ENCODE peak calls at places on chromosomes 6 and 20, in five cellular contexts. L, D, G, N and Z are unnamed samples.

GRCh38 chr6:142187209-142187608 is 40.1 kb downstream of the VTA1 start:
- DNase-seq in L (no peak), D (no peak), G (no peak), N (no peak), Z (peak)

GRCh38 chr20:41524980-41525613 is 93.1 kb downstream of the CHD6 start:
- DNase-seq in L (no peak), D (no peak), G (no peak), N (no peak), Z (peak)

GRCh38 chr6:21666200-21666671 is 72.7 kb downstream of the SOX4 start:
- DNase-seq in L (no peak), D (peak), G (no peak), N (no peak), Z (no peak)

GRCh38 chr6:157860505-157860991 is 37.5 kb downstream of the SNX9 start:
- DNase-seq in L (no peak), D (no peak), G (no peak), N (no peak), Z (no peak)

GRCh38 chr6:50264995-50265571 is 215.4 kb upstream of the DEFB112 start:
- DNase-seq in L (no peak), D (peak), G (no peak), N (no peak), Z (no peak)

GRCh38 chr6:130927305-130927704 is 100.1 kb downstream of the SMLR1 start:
- DNase-seq in L (no peak), D (no peak), G (no peak), N (no peak), Z (no peak)

GRCh38 chr6:110528051-110528929 is 51.9 kb upstream of the SLC22A16 start:
- DNase-seq in L (no peak), D (peak), G (peak), N (no peak), Z (peak)

GRCh38 chr6:169763881-169764280 is 12.5 kb downstream of the ERMARD start:
- DNase-seq in L (no peak), D (no peak), G (no peak), N (no peak), Z (no peak)

GRCh38 chr6:6834356-6835342 is 246.1 kb downstream of the LY86 start:
- DNase-seq in L (no peak), D (no peak), G (no peak), N (no peak), Z (no peak)

GRCh38 chr6:40611912-40612311 is 24.7 kb upstream of the LRFN2 start:
- DNase-seq in L (no peak), D (no peak), G (no peak), N (no peak), Z (no peak)

GRCh38 chr6:80438728-80439127 is 332.3 kb downstream of the BCKDHB start:
- DNase-seq in L (no peak), D (no peak), G (peak), N (no peak), Z (peak)

GRCh38 chr20:21862958-21863357 is 157.5 kb downstream of the PAX1 start:
- DNase-seq in L (no peak), D (no peak), G (no peak), N (no peak), Z (no peak)

GRCh38 chr6:13251242-13251641 is 77.1 kb downstream of the TBC1D7 start:
- DNase-seq in L (no peak), D (peak), G (no peak), N (no peak), Z (no peak)

GRCh38 chr6:108621117-108621516 is 60.4 kb downstream of the FOXO3 start:
- DNase-seq in L (no peak), D (peak), G (peak), N (no peak), Z (peak)

GRCh38 chr6:165746331-165746730 is 83.3 kb upstream of the PDE10A start:
- DNase-seq in L (no peak), D (no peak), G (no peak), N (no peak), Z (no peak)

GRCh38 chr6:46815130-46815529 is 21.9 kb downstream of the MEP1A start:
- DNase-seq in L (no peak), D (no peak), G (no peak), N (no peak), Z (no peak)

GRCh38 chr6:134035823-134036296 is 16.6 kb downstream of the SLC2A12 start:
- DNase-seq in L (no peak), D (no peak), G (no peak), N (no peak), Z (peak)

GRCh38 chr20:24718696-24719095 is 230.4 kb upstream of the CST7 start:
- DNase-seq in L (no peak), D (peak), G (no peak), N (no peak), Z (no peak)

GRCh38 chr20:63554361-63555278 is 661 bp downstream of the FNDC11 start:
- DNase-seq in L (no peak), D (peak), G (no peak), N (no peak), Z (no peak)

GRCh38 chr20:63552481-63553249 is 1.3 kb upstream of the FNDC11 start:
- DNase-seq in L (peak), D (peak), G (no peak), N (peak), Z (no peak)

GRCh38 chr20:63555661-63556381 is 1.9 kb downstream of the FNDC11 start:
- DNase-seq in L (no peak), D (no peak), G (no peak), N (no peak), Z (no peak)

GRCh38 chr20:63553251-63553932 is 567 bp upstream of the FNDC11 start:
- DNase-seq in L (peak), D (peak), G (no peak), N (peak), Z (peak)

GRCh38 chr20:63553933-63554290 is at the start of gene FNDC11:
- DNase-seq in L (peak), D (peak), G (no peak), N (peak), Z (no peak)
- H3K4me3 ChIP-seq in L (peak), D (peak), G (peak), N (peak), Z (peak)

GRCh38 chr20:51800769-51801219 is 1.5 kb downstream of the SALL4 start:
- DNase-seq in L (no peak), D (peak), G (no peak), N (no peak), Z (no peak)

GRCh38 chr20:51799586-51799985 is 2.7 kb downstream of the SALL4 start:
- DNase-seq in L (no peak), D (no peak), G (no peak), N (no peak), Z (no peak)

GRCh38 chr20:51801220-51801991 is 915 bp downstream of the SALL4 start:
- DNase-seq in L (no peak), D (peak), G (no peak), N (no peak), Z (no peak)

GRCh38 chr20:51802170-51802745 is at the start of gene SALL4:
- DNase-seq in L (no peak), D (peak), G (no peak), N (no peak), Z (no peak)

DNA sequence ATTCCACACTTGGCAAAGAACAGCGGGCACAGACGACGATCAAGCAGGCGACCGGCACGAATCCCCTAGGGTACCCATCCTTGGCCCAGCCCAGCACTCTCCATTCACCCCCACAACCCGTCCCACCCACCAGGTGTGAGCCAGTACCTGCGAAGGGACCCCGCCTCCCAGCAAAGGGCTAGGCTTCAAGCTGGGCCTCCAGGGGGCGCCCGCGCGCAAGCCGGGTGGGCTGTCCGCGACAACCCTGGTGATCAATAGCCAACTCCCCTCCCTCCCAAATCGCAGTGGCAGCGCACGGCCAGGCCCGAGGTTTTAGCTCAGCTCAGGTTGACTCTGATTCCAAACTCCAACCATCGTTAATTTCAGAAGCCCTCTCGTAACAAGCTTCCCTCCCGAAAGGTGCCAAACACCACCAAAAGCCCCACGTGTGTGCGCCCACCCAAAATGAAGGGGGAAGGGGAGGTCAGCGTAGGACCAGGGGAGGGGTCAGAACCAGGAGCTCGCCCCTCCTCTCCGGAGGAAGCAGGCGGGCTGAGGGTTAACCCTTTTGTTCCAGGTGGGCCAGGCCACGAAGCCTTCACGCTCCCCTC is 2.1 kb downstream of the SALL4 start:
- DNase-seq in L (peak), D (peak), G (no peak), N (peak), Z (no peak)
- H3K4me3 ChIP-seq in L (no peak), D (peak), G (peak), N (peak), Z (peak)

GRCh38 chr6:135219346-135219745 is 38.2 kb downstream of the MYB start:
- DNase-seq in L (no peak), D (no peak), G (no peak), N (no peak), Z (no peak)

GRCh38 chr6:135221505-135221904 is 40.4 kb downstream of the MYB start:
- DNase-seq in L (no peak), D (no peak), G (no peak), N (no peak), Z (no peak)

GRCh38 chr6:135222623-135223022 is 41.5 kb downstream of the MYB start:
- DNase-seq in L (no peak), D (no peak), G (no peak), N (no peak), Z (no peak)

GRCh38 chr6:135224037-135224647 is 43.0 kb downstream of the MYB start:
- DNase-seq in L (no peak), D (no peak), G (no peak), N (no peak), Z (no peak)

GRCh38 chr6:135221042-135221441 is 39.9 kb downstream of the MYB start:
- DNase-seq in L (no peak), D (no peak), G (no peak), N (no peak), Z (no peak)
- H3K4me3 ChIP-seq in L (no peak), D (no peak), G (no peak), N (no peak), Z (no peak)

DNA sequence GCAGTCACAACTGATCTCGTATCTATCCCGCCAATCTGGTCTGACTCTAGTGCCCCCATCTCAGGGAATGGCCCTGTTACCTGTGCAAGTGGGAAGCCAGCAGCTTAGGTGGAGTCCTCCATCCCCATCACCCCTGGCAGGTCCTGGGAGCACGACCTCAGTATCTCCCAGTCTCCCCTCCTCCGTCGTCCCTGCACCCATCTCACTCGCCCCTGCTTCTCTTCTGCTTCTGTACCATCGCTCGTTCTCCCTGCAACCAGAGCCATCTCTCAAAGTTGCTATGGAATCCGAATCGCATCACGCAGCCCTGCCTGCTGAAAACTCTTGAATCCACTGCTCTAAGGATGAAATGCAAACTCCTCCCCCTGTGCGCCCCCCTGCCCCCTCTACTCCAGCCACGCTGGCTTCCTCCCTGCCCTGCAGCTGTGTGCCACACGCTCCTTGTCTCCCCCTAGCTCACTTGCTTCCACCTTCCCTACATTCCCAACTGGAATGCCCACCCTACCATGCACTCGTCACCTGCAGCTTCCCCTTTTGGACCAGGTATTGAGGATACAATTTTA is 64.0 kb upstream of the PTGIS start:
- DNase-seq in L (no peak), D (no peak), G (no peak), N (no peak), Z (no peak)
- H3K4me3 ChIP-seq in L (no peak), D (no peak), G (no peak), N (no peak), Z (no peak)

GRCh38 chr20:54276577-54277169 is 68.8 kb downstream of the PFDN4 start:
- DNase-seq in L (no peak), D (no peak), G (no peak), N (no peak), Z (no peak)
- H3K4me3 ChIP-seq in L (no peak), D (no peak), G (no peak), N (no peak), Z (no peak)